ENCODE peak calls at places on chromosomes 12 and 14, in five cellular contexts. One of them, this sample, is unnamed.

GRCh38 chr14:104218361-104219180 is 80.2 kb downstream of the KIF26A start:
- DNase-seq in thyroid gland: no peak
- DNase-seq in lower leg skin: no peak
- DNase-seq in heart left ventricle: no peak
- DNase-seq in fibroblast of pulmonary artery: no peak
- DNase-seq in this sample: no peak

GRCh38 chr12:51351913-51352532 is 5.5 kb upstream of the CELA1 start:
- DNase-seq in thyroid gland: peak
- DNase-seq in lower leg skin: no peak
- DNase-seq in heart left ventricle: no peak
- DNase-seq in fibroblast of pulmonary artery: peak
- DNase-seq in this sample: peak

GRCh38 chr12:115619889-115620288 is 657.6 kb downstream of the MED13L start:
- DNase-seq in thyroid gland: no peak
- DNase-seq in lower leg skin: no peak
- DNase-seq in heart left ventricle: no peak
- DNase-seq in fibroblast of pulmonary artery: no peak
- DNase-seq in this sample: no peak

GRCh38 chr12:46266869-46267617 is 1.8 kb downstream of the SLC38A1 start:
- DNase-seq in thyroid gland: peak
- DNase-seq in lower leg skin: peak
- DNase-seq in heart left ventricle: peak
- DNase-seq in fibroblast of pulmonary artery: peak
- DNase-seq in this sample: peak

GRCh38 chr12:51832708-51833107 is 15.8 kb downstream of the FIGNL2 start:
- DNase-seq in thyroid gland: no peak
- DNase-seq in lower leg skin: no peak
- DNase-seq in heart left ventricle: no peak
- DNase-seq in fibroblast of pulmonary artery: peak
- DNase-seq in this sample: no peak

GRCh38 chr12:58283553-58283952 is 342.2 kb downstream of the ATP23 start:
- DNase-seq in thyroid gland: no peak
- DNase-seq in lower leg skin: no peak
- DNase-seq in heart left ventricle: no peak
- DNase-seq in fibroblast of pulmonary artery: no peak
- DNase-seq in this sample: no peak

GRCh38 chr14:96126339-96126770 is 78.3 kb upstream of the BDKRB2 start:
- DNase-seq in thyroid gland: no peak
- DNase-seq in lower leg skin: no peak
- DNase-seq in heart left ventricle: no peak
- DNase-seq in fibroblast of pulmonary artery: no peak
- DNase-seq in this sample: no peak

GRCh38 chr14:96106891-96107290 is 67.7 kb downstream of the C14orf132 start:
- DNase-seq in thyroid gland: no peak
- DNase-seq in lower leg skin: no peak
- DNase-seq in heart left ventricle: no peak
- DNase-seq in fibroblast of pulmonary artery: no peak
- DNase-seq in this sample: no peak

GRCh38 chr14:62889354-62889753 is 155.9 kb downstream of the KCNH5 start:
- DNase-seq in thyroid gland: no peak
- DNase-seq in lower leg skin: no peak
- DNase-seq in heart left ventricle: no peak
- DNase-seq in fibroblast of pulmonary artery: peak
- DNase-seq in this sample: no peak

GRCh38 chr12:109461846-109462766 is 15.0 kb downstream of the KCTD10 start:
- DNase-seq in thyroid gland: peak
- DNase-seq in lower leg skin: peak
- DNase-seq in heart left ventricle: peak
- DNase-seq in fibroblast of pulmonary artery: peak
- DNase-seq in this sample: peak

GRCh38 chr14:64186231-64187129 is 107.7 kb downstream of the ESR2 start:
- DNase-seq in thyroid gland: peak
- DNase-seq in lower leg skin: no peak
- DNase-seq in heart left ventricle: no peak
- DNase-seq in fibroblast of pulmonary artery: no peak
- DNase-seq in this sample: no peak

GRCh38 chr14:22735096-22735495 is 31.4 kb upstream of the OXA1L start:
- DNase-seq in thyroid gland: no peak
- DNase-seq in lower leg skin: no peak
- DNase-seq in heart left ventricle: no peak
- DNase-seq in fibroblast of pulmonary artery: no peak
- DNase-seq in this sample: no peak

GRCh38 chr14:94386085-94387031 is 2.0 kb downstream of the SERPINA1 start:
- DNase-seq in thyroid gland: peak
- DNase-seq in lower leg skin: no peak
- DNase-seq in heart left ventricle: no peak
- DNase-seq in fibroblast of pulmonary artery: no peak
- DNase-seq in this sample: no peak

GRCh38 chr14:23362200-23362599 is 2.8 kb downstream of the EFS start:
- DNase-seq in thyroid gland: no peak
- DNase-seq in lower leg skin: no peak
- DNase-seq in heart left ventricle: no peak
- DNase-seq in fibroblast of pulmonary artery: no peak
- DNase-seq in this sample: no peak

GRCh38 chr12:114480309-114481199 is 74.6 kb upstream of the TBX5 start:
- DNase-seq in thyroid gland: no peak
- DNase-seq in lower leg skin: no peak
- DNase-seq in heart left ventricle: no peak
- DNase-seq in fibroblast of pulmonary artery: peak
- DNase-seq in this sample: no peak

GRCh38 chr14:22388669-22389625 is 200.1 kb downstream of the DAD1 start:
- DNase-seq in thyroid gland: no peak
- DNase-seq in lower leg skin: no peak
- DNase-seq in heart left ventricle: no peak
- DNase-seq in fibroblast of pulmonary artery: peak
- DNase-seq in this sample: peak

GRCh38 chr12:1099158-1099557 is 108.1 kb downstream of the ERC1 start:
- DNase-seq in thyroid gland: no peak
- DNase-seq in lower leg skin: no peak
- DNase-seq in heart left ventricle: no peak
- DNase-seq in fibroblast of pulmonary artery: no peak
- DNase-seq in this sample: no peak

GRCh38 chr12:122830517-122831214 is 4.6 kb upstream of the HIP1R start:
- DNase-seq in thyroid gland: no peak
- DNase-seq in lower leg skin: no peak
- DNase-seq in heart left ventricle: no peak
- DNase-seq in fibroblast of pulmonary artery: peak
- DNase-seq in this sample: peak

GRCh38 chr14:85319998-85320397 is 209.9 kb upstream of the FLRT2 start:
- DNase-seq in thyroid gland: no peak
- DNase-seq in lower leg skin: no peak
- DNase-seq in heart left ventricle: no peak
- DNase-seq in fibroblast of pulmonary artery: peak
- DNase-seq in this sample: peak

GRCh38 chr14:103543140-103543539 is 14.1 kb downstream of the TRMT61A start:
- DNase-seq in thyroid gland: no peak
- DNase-seq in lower leg skin: no peak
- DNase-seq in heart left ventricle: no peak
- DNase-seq in fibroblast of pulmonary artery: no peak
- DNase-seq in this sample: no peak

GRCh38 chr12:78562358-78563205 is 302.0 kb upstream of the SYT1 start:
- DNase-seq in thyroid gland: no peak
- DNase-seq in lower leg skin: no peak
- DNase-seq in heart left ventricle: no peak
- DNase-seq in fibroblast of pulmonary artery: peak
- DNase-seq in this sample: peak

GRCh38 chr14:25102788-25103187 is 52.8 kb upstream of the STXBP6 start:
- DNase-seq in thyroid gland: no peak
- DNase-seq in lower leg skin: no peak
- DNase-seq in heart left ventricle: no peak
- DNase-seq in fibroblast of pulmonary artery: no peak
- DNase-seq in this sample: no peak

GRCh38 chr12:4027412-4027811 is 154.2 kb upstream of the PARP11 start:
- DNase-seq in thyroid gland: no peak
- DNase-seq in lower leg skin: no peak
- DNase-seq in heart left ventricle: no peak
- DNase-seq in fibroblast of pulmonary artery: no peak
- DNase-seq in this sample: no peak

GRCh38 chr14:76938092-76938500 is 90.4 kb downstream of the IRF2BPL start:
- DNase-seq in thyroid gland: no peak
- DNase-seq in lower leg skin: no peak
- DNase-seq in heart left ventricle: no peak
- DNase-seq in fibroblast of pulmonary artery: no peak
- DNase-seq in this sample: no peak

GRCh38 chr14:65958664-65959562 is 527.3 kb upstream of the CCDC196 start:
- DNase-seq in thyroid gland: peak
- DNase-seq in lower leg skin: no peak
- DNase-seq in heart left ventricle: no peak
- DNase-seq in fibroblast of pulmonary artery: peak
- DNase-seq in this sample: peak
- TF ChIP-seq CTCF in thyroid gland: peak
- TF ChIP-seq CTCF in lower leg skin: no peak
- TF ChIP-seq CTCF in heart left ventricle: peak
- TF ChIP-seq CTCF in fibroblast of pulmonary artery: peak
- TF ChIP-seq CTCF in this sample: peak

GRCh38 chr14:90060312-90060964 is 1.4 kb upstream of the KCNK13 start:
- DNase-seq in thyroid gland: peak
- DNase-seq in lower leg skin: no peak
- DNase-seq in heart left ventricle: peak
- DNase-seq in fibroblast of pulmonary artery: peak
- DNase-seq in this sample: no peak
- TF ChIP-seq CTCF in thyroid gland: peak
- TF ChIP-seq CTCF in lower leg skin: no peak
- TF ChIP-seq CTCF in heart left ventricle: peak
- TF ChIP-seq CTCF in fibroblast of pulmonary artery: peak
- TF ChIP-seq CTCF in this sample: peak

GRCh38 chr14:81418057-81418790 is 18.1 kb upstream of the STON2 start:
- DNase-seq in thyroid gland: no peak
- DNase-seq in lower leg skin: no peak
- DNase-seq in heart left ventricle: no peak
- DNase-seq in fibroblast of pulmonary artery: no peak
- DNase-seq in this sample: no peak

GRCh38 chr14:81414123-81414522 is 14.0 kb upstream of the STON2 start:
- DNase-seq in thyroid gland: no peak
- DNase-seq in lower leg skin: no peak
- DNase-seq in heart left ventricle: no peak
- DNase-seq in fibroblast of pulmonary artery: no peak
- DNase-seq in this sample: no peak

GRCh38 chr14:81416981-81417380 is 16.9 kb upstream of the STON2 start:
- DNase-seq in thyroid gland: no peak
- DNase-seq in lower leg skin: no peak
- DNase-seq in heart left ventricle: no peak
- DNase-seq in fibroblast of pulmonary artery: no peak
- DNase-seq in this sample: no peak

GRCh38 chr14:81415781-81416180 is 15.7 kb upstream of the STON2 start:
- DNase-seq in thyroid gland: no peak
- DNase-seq in lower leg skin: no peak
- DNase-seq in heart left ventricle: no peak
- DNase-seq in fibroblast of pulmonary artery: no peak
- DNase-seq in this sample: no peak

GRCh38 chr14:81416233-81416927 is 16.3 kb upstream of the STON2 start:
- DNase-seq in thyroid gland: no peak
- DNase-seq in lower leg skin: no peak
- DNase-seq in heart left ventricle: no peak
- DNase-seq in fibroblast of pulmonary artery: no peak
- DNase-seq in this sample: no peak
- TF ChIP-seq CTCF in thyroid gland: no peak
- TF ChIP-seq CTCF in lower leg skin: no peak
- TF ChIP-seq CTCF in heart left ventricle: no peak
- TF ChIP-seq CTCF in fibroblast of pulmonary artery: no peak
- TF ChIP-seq CTCF in this sample: no peak

DNA sequence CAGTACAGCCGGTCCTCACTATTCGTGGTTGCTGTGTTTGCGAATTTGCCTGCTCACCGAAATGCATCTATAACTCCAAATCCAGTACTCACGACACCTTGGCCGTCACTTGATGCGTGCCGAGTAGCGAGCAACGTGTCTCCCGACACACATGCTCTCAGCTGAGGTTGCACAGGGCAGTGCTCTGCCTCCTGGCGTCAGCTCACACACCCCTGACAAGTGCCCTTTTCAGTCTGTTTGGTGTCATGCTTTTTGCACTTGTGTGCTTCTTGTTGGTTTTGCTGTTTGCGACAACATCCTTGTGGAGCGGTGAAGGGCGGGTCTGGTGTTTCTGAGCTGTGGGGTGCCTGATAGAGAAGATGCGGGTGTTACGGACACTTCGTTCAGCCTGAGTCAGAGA is 110.4 kb upstream of the RFLNA start:
- DNase-seq in thyroid gland: peak
- DNase-seq in lower leg skin: no peak
- DNase-seq in heart left ventricle: no peak
- DNase-seq in fibroblast of pulmonary artery: no peak
- DNase-seq in this sample: no peak
- TF ChIP-seq CTCF in thyroid gland: peak
- TF ChIP-seq CTCF in lower leg skin: no peak
- TF ChIP-seq CTCF in heart left ventricle: no peak
- TF ChIP-seq CTCF in fibroblast of pulmonary artery: no peak
- TF ChIP-seq CTCF in this sample: no peak

DNA sequence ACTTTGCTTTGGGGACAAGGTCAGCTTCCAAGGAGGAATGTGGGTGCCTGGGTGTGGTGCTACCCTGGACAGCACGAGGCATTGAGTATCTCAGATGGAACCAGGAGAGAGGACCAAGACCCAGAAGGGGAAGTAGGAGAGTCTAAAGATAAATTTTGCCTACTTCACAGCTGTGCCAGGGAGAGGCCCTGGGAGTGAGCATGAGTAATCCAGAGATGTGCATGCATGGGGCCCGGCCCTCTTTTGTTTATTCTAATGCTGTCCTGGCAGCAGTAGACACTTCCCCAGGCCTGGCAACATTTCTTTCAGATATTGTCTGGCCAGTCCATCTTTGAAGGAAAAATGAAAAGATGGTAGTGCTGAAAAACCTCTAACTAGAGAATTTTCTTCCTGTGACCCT is 49.5 kb upstream of the GNPNAT1 start:
- DNase-seq in thyroid gland: peak
- DNase-seq in lower leg skin: peak
- DNase-seq in heart left ventricle: peak
- DNase-seq in fibroblast of pulmonary artery: peak
- DNase-seq in this sample: peak
- TF ChIP-seq CTCF in thyroid gland: no peak
- TF ChIP-seq CTCF in lower leg skin: no peak
- TF ChIP-seq CTCF in heart left ventricle: no peak
- TF ChIP-seq CTCF in fibroblast of pulmonary artery: no peak
- TF ChIP-seq CTCF in this sample: no peak

GRCh38 chr14:36408388-36408787 is 88.0 kb upstream of the MBIP start:
- DNase-seq in thyroid gland: no peak
- DNase-seq in lower leg skin: no peak
- DNase-seq in heart left ventricle: no peak
- DNase-seq in fibroblast of pulmonary artery: no peak
- DNase-seq in this sample: no peak
- TF ChIP-seq CTCF in thyroid gland: no peak
- TF ChIP-seq CTCF in lower leg skin: no peak
- TF ChIP-seq CTCF in heart left ventricle: no peak
- TF ChIP-seq CTCF in fibroblast of pulmonary artery: no peak
- TF ChIP-seq CTCF in this sample: no peak

GRCh38 chr12:31959701-31960391 is 631 bp downstream of the RESF1 start:
- DNase-seq in thyroid gland: peak
- DNase-seq in lower leg skin: peak
- DNase-seq in heart left ventricle: peak
- DNase-seq in fibroblast of pulmonary artery: peak
- DNase-seq in this sample: peak
- TF ChIP-seq CTCF in thyroid gland: peak
- TF ChIP-seq CTCF in lower leg skin: no peak
- TF ChIP-seq CTCF in heart left ventricle: no peak
- TF ChIP-seq CTCF in fibroblast of pulmonary artery: no peak
- TF ChIP-seq CTCF in this sample: no peak

This sample was measured in HFFc6.